ENCODE peak calls at places on chromosomes 1 and 21, in five cellular contexts. I is A549, U is H1, T is K562, C is HepG2. J is an unnamed sample.

GRCh38 chr1:177170756-177171535 is at the start of gene BRINP2:
- DNase-seq in I (peak; percentile 46), T (peak; percentile 8), U (peak; percentile 89), C (no peak), J (peak; percentile 47)

GRCh38 chr1:109724933-109725332 is 12.9 kb downstream of the GSTM5 start:
- DNase-seq in C (no peak), I (no peak), U (no peak), T (no peak), J (no peak)

GRCh38 chr1:240701412-240701811 is 89.5 kb upstream of the GREM2 start:
- DNase-seq in C (no peak), T (no peak), I (no peak), U (no peak), J (no peak)

GRCh38 chr21:25806053-25806452 is 71.3 kb downstream of the GABPA start:
- DNase-seq in U (no peak), T (no peak), C (no peak), I (no peak), J (no peak)

GRCh38 chr1:183995322-183996035 is 42.0 kb downstream of the COLGALT2 start:
- DNase-seq in C (no peak), T (no peak), I (no peak), U (no peak), J (peak; percentile 27)

GRCh38 chr1:22163578-22163977 is 20.7 kb upstream of the WNT4 start:
- DNase-seq in U (no peak), I (no peak), T (no peak), C (no peak), J (no peak)

GRCh38 chr1:42933060-42933586 is 25.5 kb downstream of the SLC2A1 start:
- DNase-seq in T (no peak), C (no peak), I (no peak), U (no peak), J (no peak)

GRCh38 chr1:234499119-234500039 is 20.4 kb upstream of the TARBP1 start:
- DNase-seq in C (peak; percentile 65), T (peak; percentile 90), I (peak; percentile 87), U (peak; percentile 96), J (peak; percentile 84)

GRCh38 chr1:67376381-67376780 is 53.8 kb downstream of the SERBP1 start:
- DNase-seq in C (no peak), I (no peak), T (no peak), U (no peak), J (no peak)

GRCh38 chr1:110631836-110632620 is 25.9 kb upstream of the KCNA2 start:
- DNase-seq in U (no peak), T (no peak), I (no peak), C (no peak), J (no peak)

GRCh38 chr1:154837679-154838171 is 32.4 kb downstream of the KCNN3 start:
- DNase-seq in C (no peak), T (no peak), I (no peak), U (no peak), J (no peak)

GRCh38 chr1:69421286-69421685 is 146.4 kb upstream of the LRRC7 start:
- DNase-seq in U (no peak), T (no peak), C (no peak), I (no peak), J (no peak)

GRCh38 chr1:151828931-151829330 is 2.7 kb downstream of the RORC start:
- DNase-seq in C (no peak), U (no peak), I (no peak), T (peak; percentile 72), J (peak; percentile 60)

GRCh38 chr1:113255038-113255727 is 135.1 kb upstream of the MAGI3 start:
- DNase-seq in I (no peak), U (no peak), T (no peak), C (peak; percentile 20), J (no peak)

GRCh38 chr1:226672217-226672838 is 66.8 kb downstream of the ITPKB start:
- DNase-seq in U (no peak), T (no peak), I (no peak), C (no peak), J (no peak)

GRCh38 chr1:51955797-51956527 is 34.5 kb downstream of the RAB3B start:
- DNase-seq in I (no peak), C (no peak), U (no peak), T (no peak), J (no peak)

GRCh38 chr21:31873696-31874599 is 1.1 kb downstream of the HUNK start:
- DNase-seq in I (peak; percentile 32), U (peak; percentile 89), C (no peak), T (peak; percentile 71), J (no peak)

GRCh38 chr1:6603424-6603850 is 768 bp upstream of the KLHL21 start:
- DNase-seq in T (peak; percentile 63), U (peak; percentile 70), I (no peak), C (peak; percentile 54), J (peak; percentile 75)

GRCh38 chr21:41951876-41952567 is 1.8 kb downstream of the C2CD2 start:
- DNase-seq in T (no peak), U (no peak), I (no peak), C (no peak), J (no peak)

GRCh38 chr1:117138556-117138955 is 17.0 kb upstream of the TRIM45 start:
- DNase-seq in T (no peak), U (no peak), I (no peak), C (no peak), J (no peak)

GRCh38 chr1:32332290-32333079 is 3.5 kb downstream of the MARCKSL1 start:
- DNase-seq in U (peak; percentile 71), C (no peak), T (no peak), I (no peak), J (no peak)

GRCh38 chr21:15831497-15831896 is 101.7 kb downstream of the USP25 start:
- DNase-seq in T (no peak), I (no peak), U (no peak), C (no peak), J (no peak)

GRCh38 chr1:87403047-87403820 is 74.6 kb downstream of the LMO4 start:
- DNase-seq in U (no peak), C (no peak), I (no peak), T (no peak), J (no peak)

GRCh38 chr1:226111109-226111864 is 48.8 kb downstream of the H3-3A start:
- DNase-seq in I (no peak), C (no peak), T (peak; percentile 95), U (peak; percentile 59), J (no peak)

GRCh38 chr1:61157420-61157987 is 75.1 kb downstream of the NFIA start:
- DNase-seq in I (no peak), U (no peak), T (no peak), C (peak; percentile 85), J (no peak)
- H3K4me2 ChIP-seq in I (peak overlapping the region; percentile 45), U (no peak overlapping the region), T (no peak overlapping the region), C (peak overlapping the region; percentile 66), J (no peak overlapping the region)

GRCh38 chr21:17610862-17611261 is 1.8 kb downstream of the BTG3 start:
- DNase-seq in U (no peak), C (peak; percentile 13), T (peak; percentile 6), I (peak; percentile 1), J (no peak)

GRCh38 chr21:17612023-17612564 is 607 bp downstream of the BTG3 start:
- DNase-seq in T (no peak), I (peak; percentile 29), C (no peak), U (peak; percentile 64), J (no peak)

GRCh38 chr21:17613242-17613676 is 558 bp upstream of the BTG3 start:
- DNase-seq in U (no peak), I (peak; percentile 11), C (no peak), T (no peak), J (peak; percentile 22)

GRCh38 chr21:17612565-17613241 is at the start of gene BTG3:
- DNase-seq in T (peak; percentile 94), U (peak; percentile 88), I (peak; percentile 67), C (peak; percentile 47), J (peak; percentile 67)

DNA sequence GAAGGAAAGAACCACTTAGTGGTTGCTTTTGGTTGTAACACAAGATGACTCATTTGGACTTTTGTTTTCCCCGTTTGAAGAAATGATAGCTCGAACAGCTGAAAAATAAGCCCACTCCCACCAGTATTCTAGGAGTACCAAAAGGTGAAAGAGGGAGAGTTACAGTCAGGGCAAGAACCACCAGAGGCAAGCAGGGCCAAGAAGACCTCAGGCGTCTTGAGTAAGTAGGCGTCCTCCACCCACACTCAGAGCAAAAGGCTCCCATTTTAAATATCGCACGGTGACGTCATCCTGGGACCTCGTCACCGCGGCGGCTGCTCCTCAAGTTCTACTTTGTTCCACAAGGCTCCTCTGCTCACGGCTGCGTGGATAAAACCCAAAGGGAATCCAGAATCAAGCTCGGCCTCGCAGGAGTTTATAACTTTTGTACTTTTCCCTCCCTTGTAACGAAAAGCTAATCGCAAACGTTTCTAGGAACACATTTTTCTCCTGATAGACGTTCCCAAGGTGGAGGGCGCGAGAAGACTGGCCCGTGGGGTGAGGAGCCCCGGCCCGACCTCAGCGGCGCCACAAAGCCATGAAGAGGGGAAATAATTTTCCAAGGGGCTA is 1.2 kb downstream of the BTG3 start:
- DNase-seq in C (peak; percentile 55), I (peak; percentile 79), U (peak; percentile 58), T (peak; percentile 76), J (peak; percentile 93)
- TF ChIP-seq JUN in C (no peak), I (no peak), U (peak; percentile 45), T (peak; percentile 96), J (peak; percentile 88)

DNA sequence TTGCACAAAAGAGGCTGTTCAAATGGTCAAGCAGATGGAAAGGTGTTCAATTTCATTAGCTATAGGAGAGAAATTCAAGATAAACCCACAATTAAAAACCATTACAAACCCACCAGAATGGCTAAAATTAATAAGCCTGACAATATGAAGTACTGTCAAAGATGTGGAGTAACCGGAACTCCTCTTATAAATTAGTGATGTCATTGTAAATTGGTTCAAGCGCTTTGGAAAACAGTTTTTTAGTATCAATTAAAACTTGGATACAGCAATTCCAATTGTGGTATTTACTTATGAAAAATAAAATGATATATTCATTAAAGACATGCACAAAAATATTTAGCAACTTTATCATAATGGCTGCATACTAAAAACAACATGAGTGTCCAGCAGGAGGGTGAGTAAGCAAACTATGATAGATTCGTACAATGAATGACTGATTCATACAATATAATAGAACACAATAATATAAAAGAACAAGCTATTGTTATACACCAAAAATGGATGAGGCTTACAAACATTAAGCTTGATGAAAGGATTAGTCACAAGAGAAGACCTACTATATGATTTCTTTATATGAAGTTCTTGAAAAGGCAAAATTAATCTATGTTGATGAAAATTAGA is 38.4 kb upstream of the FGGY start:
- DNase-seq in I (no peak), C (no peak), T (no peak), U (no peak), J (no peak)
- TF ChIP-seq CTCF in I (no peak), C (no peak), T (no peak), U (no peak), J (no peak)

GRCh38 chr1:15911141-15911540 is 63.6 kb downstream of the SPEN start:
- DNase-seq in U (no peak), I (no peak), T (no peak), C (no peak), J (no peak)

GRCh38 chr1:15908597-15908996 is 61.1 kb downstream of the SPEN start:
- DNase-seq in U (no peak), T (no peak), C (no peak), I (no peak), J (no peak)

GRCh38 chr1:15916417-15916816 is 59.5 kb downstream of the ZBTB17 start:
- DNase-seq in T (no peak), C (no peak), I (no peak), U (no peak), J (no peak)

GRCh38 chr1:15915991-15916390 is 59.9 kb downstream of the ZBTB17 start:
- DNase-seq in U (no peak), T (no peak), I (no peak), C (no peak), J (no peak)

DNA sequence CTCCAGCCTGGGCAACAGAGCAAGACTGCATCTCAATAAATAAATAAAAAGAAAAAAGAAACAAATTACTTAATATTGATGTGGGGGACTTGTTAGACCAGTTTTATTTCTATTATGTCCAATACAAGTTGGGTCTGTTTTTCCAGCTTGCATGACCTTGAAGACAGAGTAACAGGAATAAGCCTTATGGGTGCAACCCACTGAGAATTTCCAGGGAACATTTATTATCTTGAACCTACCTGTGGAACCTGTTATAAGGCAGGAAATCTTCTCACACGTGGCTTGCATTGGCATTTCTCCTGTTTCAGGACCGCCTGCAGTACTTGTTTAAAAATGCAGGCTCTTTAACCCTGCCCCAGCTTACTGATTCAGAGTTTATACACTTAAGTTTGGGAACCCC is 64.0 kb downstream of the ZBTB17 start:
- DNase-seq in T (no peak), U (no peak), C (no peak), I (no peak), J (no peak)
- H3K4me2 ChIP-seq in T (no peak overlapping the region), U (no peak overlapping the region), C (no peak overlapping the region), I (no peak overlapping the region), J (no peak overlapping the region)

J was measured in endothelial cell of umbilical vein.